ENCODE peak calls at places on chromosomes 12 and 14, in six cellular contexts. L, U, A, Z, E and K are unnamed samples.

GRCh38 chr12:48946206-48946605 is 11.1 kb downstream of the ARF3 start:
- DNase-seq in A (no peak), U (no peak), E (no peak), L (no peak), Z (no peak), K (no peak)

GRCh38 chr14:102943454-102943853 is 21.0 kb downstream of the AMN start:
- DNase-seq in E (no peak), A (no peak), U (no peak), L (no peak), Z (no peak), K (no peak)

GRCh38 chr14:101977311-101978071 is 13.1 kb downstream of the DYNC1H1 start:
- DNase-seq in Z (no peak), L (no peak), E (no peak), A (no peak), U (no peak), K (no peak)

GRCh38 chr12:108381793-108382436 is 42.8 kb upstream of the CMKLR1 start:
- DNase-seq in E (no peak), L (no peak), U (no peak), A (no peak), Z (no peak), K (no peak)

GRCh38 chr12:71954861-71955260 is 16.2 kb downstream of the TPH2 start:
- DNase-seq in L (no peak), Z (no peak), A (no peak), E (no peak), U (no peak), K (no peak)

GRCh38 chr12:62692884-62693283 is 226.3 kb downstream of the MON2 start:
- DNase-seq in A (no peak), L (no peak), E (no peak), U (peak; percentile 99), Z (no peak), K (no peak)

GRCh38 chr14:104263671-104264358 is 125.4 kb downstream of the KIF26A start:
- DNase-seq in E (no peak), A (no peak), Z (no peak), U (no peak), L (peak; percentile 77), K (no peak)

GRCh38 chr12:131674373-131674772 is 36.5 kb upstream of the SFSWAP start:
- DNase-seq in E (peak; percentile 9), A (no peak), Z (no peak), U (no peak), L (no peak), K (no peak)

GRCh38 chr14:89369656-89370055 is 47.4 kb downstream of the FOXN3 start:
- DNase-seq in A (no peak), L (no peak), U (no peak), Z (no peak), E (no peak), K (no peak)

GRCh38 chr14:21099596-21099985 is 1.1 kb upstream of the ZNF219 start:
- DNase-seq in E (no peak), L (no peak), U (no peak), Z (no peak), A (no peak), K (no peak)

GRCh38 chr12:107447336-107447735 is 238.3 kb upstream of the PWP1 start:
- DNase-seq in L (peak; percentile 8), U (no peak), A (no peak), Z (no peak), E (no peak), K (no peak)

GRCh38 chr14:87133073-87133815 is 859.7 kb downstream of the GALC start:
- DNase-seq in A (no peak), U (peak; percentile 96), Z (no peak), E (no peak), L (no peak), K (no peak)

GRCh38 chr12:124286414-124286813 is 8.5 kb upstream of the RFLNA start:
- DNase-seq in Z (no peak), U (peak; percentile 78), E (no peak), A (no peak), L (peak; percentile 34), K (no peak)

GRCh38 chr14:30608533-30609006 is 13.5 kb upstream of the SCFD1 start:
- DNase-seq in U (peak; percentile 61), A (no peak), L (no peak), Z (peak; percentile 47), E (no peak), K (no peak)

GRCh38 chr12:51813931-51814310 is 34.6 kb downstream of the FIGNL2 start:
- DNase-seq in Z (no peak), L (no peak), A (no peak), U (no peak), E (no peak), K (no peak)

GRCh38 chr12:51812871-51813270 is 35.6 kb downstream of the FIGNL2 start:
- DNase-seq in U (no peak), L (peak; percentile 66), E (peak; percentile 25), Z (no peak), A (no peak), K (no peak)

GRCh38 chr12:51815571-51815970 is 32.9 kb downstream of the FIGNL2 start:
- DNase-seq in Z (no peak), E (no peak), L (no peak), U (no peak), A (no peak), K (no peak)

GRCh38 chr12:51817027-51817953 is 31.2 kb downstream of the FIGNL2 start:
- DNase-seq in L (no peak), E (no peak), A (no peak), Z (no peak), U (no peak), K (no peak)

DNA sequence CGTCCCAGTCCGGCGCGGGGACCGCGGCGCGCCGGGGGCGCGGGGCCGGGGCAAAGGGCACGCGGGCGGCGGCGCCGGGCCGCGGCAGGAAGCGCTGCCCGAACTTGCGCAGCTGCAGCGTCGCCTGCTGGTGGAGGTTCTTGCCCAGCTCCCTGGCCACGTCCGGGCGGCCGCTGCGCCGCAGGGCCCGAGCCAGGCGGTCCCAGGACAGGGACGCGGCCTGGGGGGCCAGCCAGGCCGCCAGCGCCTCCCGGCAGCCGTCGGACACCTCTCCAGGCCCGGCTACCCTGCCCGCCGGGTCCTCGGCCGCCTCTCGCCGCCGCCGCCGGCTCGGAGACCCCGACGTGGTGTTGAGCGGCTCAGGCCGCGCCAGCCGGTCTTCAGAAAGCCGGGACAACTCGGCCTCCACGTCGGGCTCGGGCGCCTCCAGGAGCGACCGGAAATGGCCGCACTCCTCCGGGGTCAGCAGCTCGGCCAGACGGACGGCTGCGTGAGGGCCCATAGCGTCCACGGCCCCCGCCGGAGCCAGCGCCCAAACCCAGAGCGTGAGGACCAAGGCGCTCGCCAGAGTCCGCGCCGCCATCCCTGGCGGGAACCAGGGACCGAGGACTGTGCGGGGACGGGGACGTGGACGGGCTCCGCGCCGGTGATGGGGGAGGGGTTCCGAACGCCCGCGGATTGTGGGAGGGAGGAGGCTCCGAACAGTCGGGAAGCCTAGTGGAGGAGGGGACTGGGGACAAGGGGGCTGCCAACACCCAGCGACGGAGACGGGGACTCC is 34.0 kb downstream of the FIGNL2 start:
- DNase-seq in U (peak; percentile 79), L (no peak), A (peak; percentile 87), Z (peak; percentile 85), E (peak; percentile 86), K (peak; percentile 85)
- TF ChIP-seq CTCF in U (peak; percentile 53), L (peak; percentile 79), A (peak; percentile 73), Z (peak; percentile 21), E (peak; percentile 72), K (peak; percentile 85)

DNA sequence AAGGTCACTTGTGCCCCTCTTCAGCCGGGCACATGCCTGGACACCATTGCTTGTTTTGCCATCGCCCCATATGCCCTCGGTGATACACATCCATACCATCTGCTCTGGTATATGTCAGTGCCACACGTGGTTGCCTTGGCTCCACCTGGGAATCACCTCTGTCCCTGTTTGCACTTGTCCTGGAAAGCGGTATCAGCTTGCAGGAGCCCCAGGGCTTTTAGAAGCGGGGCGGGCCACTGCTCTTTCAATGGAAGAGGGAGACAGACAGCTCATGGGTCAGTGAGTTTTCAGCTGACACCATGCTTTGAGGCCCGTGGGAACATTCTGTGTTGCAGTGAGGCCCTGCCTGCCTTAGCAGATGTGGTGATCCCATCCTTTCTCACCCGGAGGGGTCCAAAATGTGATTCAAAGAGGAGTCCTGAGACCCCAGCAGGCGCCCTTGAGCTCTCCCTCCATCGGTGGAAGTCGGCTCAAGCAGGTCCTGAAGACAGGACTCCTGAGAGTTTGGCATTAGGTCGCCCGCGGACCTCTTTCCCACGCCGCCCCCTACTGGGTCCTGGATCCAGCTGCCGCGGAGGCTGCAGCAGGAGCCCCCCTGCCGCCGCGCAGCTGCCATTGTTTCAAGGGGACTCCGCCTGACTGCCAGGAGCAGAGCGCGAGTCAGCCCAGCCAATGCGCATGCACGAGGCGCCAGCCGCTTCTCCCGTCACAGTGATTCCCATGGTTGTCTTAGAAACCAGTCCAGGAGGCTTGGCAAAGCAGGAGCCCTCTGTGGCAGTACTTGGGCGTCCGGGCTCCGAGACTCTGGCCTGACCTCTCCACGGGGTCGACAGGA is 773.2 kb upstream of the ALG10B start:
- DNase-seq in A (no peak), U (no peak), E (no peak), Z (no peak), L (no peak), K (no peak)
- TF ChIP-seq CTCF in A (no peak), U (no peak), E (no peak), Z (no peak), L (no peak), K (no peak)

GRCh38 chr12:6063379-6063735 is 61.1 kb downstream of the VWF start:
- DNase-seq in E (no peak), Z (no peak), U (no peak), A (no peak), L (no peak), K (no peak)
- TF ChIP-seq CTCF in E (no peak), Z (no peak), U (no peak), A (no peak), L (no peak), K (no peak)

GRCh38 chr12:18343708-18344107 is 82.4 kb downstream of the PIK3C2G start:
- DNase-seq in Z (no peak), A (no peak), E (no peak), U (no peak), L (no peak), K (no peak)

GRCh38 chr12:18339633-18340032 is 78.3 kb downstream of the PIK3C2G start:
- DNase-seq in Z (no peak), A (no peak), U (no peak), E (no peak), L (no peak), K (no peak)

GRCh38 chr12:18340186-18340585 is 78.9 kb downstream of the PIK3C2G start:
- DNase-seq in U (no peak), A (no peak), E (no peak), L (no peak), Z (no peak), K (no peak)

GRCh38 chr12:18340796-18341195 is 79.5 kb downstream of the PIK3C2G start:
- DNase-seq in A (no peak), Z (no peak), E (no peak), L (no peak), U (no peak), K (no peak)

GRCh38 chr12:18345021-18345735 is 83.9 kb downstream of the PIK3C2G start:
- DNase-seq in E (no peak), L (no peak), Z (no peak), A (no peak), U (peak; percentile 14), K (no peak)
- TF ChIP-seq CTCF in E (no peak), L (no peak), Z (no peak), A (no peak), U (no peak), K (no peak)

GRCh38 chr12:113358381-113359132 is at the start of gene PLBD2:
- DNase-seq in L (no peak), A (peak; percentile 97), Z (peak; percentile 95), E (peak; percentile 100), U (peak; percentile 90), K (peak; percentile 95)
- TF ChIP-seq CTCF in L (peak; percentile 47), A (no peak), Z (no peak), E (no peak), U (no peak), K (no peak)